ENCODE peak calls at places on chromosomes 1 and 21, in eight cellular contexts. R is pancreas; A is activated CD8-positive, alpha-beta T cell treated with anti-CD3 and anti-CD28 coated beads, Interleukin-2, amount 10 ng/mL, durations not matched to agents 7 days and 5 days; E is Panc1; P is central memory CD8-positive, alpha-beta T cell; S is activated naive CD8-positive, alpha-beta T cell treated with anti-CD3 and anti-CD28 coated beads, Interleukin-2, amount 10 ng/mL, durations not matched to agents 7 days and 5 days; V is left ventricle myocardium superior; T is A549. Z is an unnamed sample.

GRCh38 chr21:42376338-42376982 is 10.1 kb upstream of the TFF1 start:
- ATAC-seq in T (no peak), V (no peak), R (no peak), E (no peak), P (no peak), A (no peak), S (no peak), Z (peak)

GRCh38 chr1:233045591-233045990 is 95.2 kb downstream of the NTPCR start:
- ATAC-seq in V (no peak), R (no peak), A (no peak), P (no peak), E (no peak), T (no peak), S (no peak), Z (peak)

GRCh38 chr1:235588916-235589515 is 60.6 kb downstream of the GNG4 start:
- ATAC-seq in V (no peak), T (peak), P (no peak), R (no peak), E (peak), A (no peak), S (no peak), Z (peak)

GRCh38 chr21:28674807-28675206 is 317.9 kb downstream of the LTN1 start:
- ATAC-seq in A (no peak), T (no peak), S (no peak), P (no peak), R (no peak), V (peak), E (no peak), Z (peak)

GRCh38 chr1:213820362-213821149 is 167.2 kb upstream of the PROX1 start:
- ATAC-seq in S (no peak), R (peak), E (no peak), T (no peak), A (no peak), P (no peak), V (peak), Z (no peak)

GRCh38 chr1:65524931-65525296 is 104.4 kb downstream of the LEPR start:
- ATAC-seq in E (no peak), V (no peak), R (no peak), P (no peak), T (no peak), S (no peak), A (no peak), Z (no peak)

GRCh38 chr1:31216016-31216415 is 23.7 kb downstream of the NKAIN1 start:
- ATAC-seq in S (no peak), P (no peak), T (no peak), A (no peak), V (peak), E (no peak), R (peak), Z (peak)

GRCh38 chr1:89670711-89671110 is 37.8 kb downstream of the LRRC8C start:
- ATAC-seq in E (no peak), S (no peak), P (no peak), V (no peak), T (no peak), R (no peak), A (no peak), Z (no peak)

GRCh38 chr1:70286453-70286852 is 65.3 kb downstream of the SRSF11 start:
- ATAC-seq in P (no peak), S (no peak), T (no peak), E (no peak), R (no peak), A (no peak), V (no peak), Z (no peak)

GRCh38 chr1:93219443-93219842 is 38.9 kb downstream of the CCDC18 start:
- ATAC-seq in E (no peak), A (peak), T (no peak), P (no peak), R (no peak), V (no peak), S (peak), Z (no peak)